ENCODE peak calls at places on chromosomes 16 and 17, in five cellular contexts. One of them, this sample, is unnamed.

GRCh38 chr16:78675312-78675711 is 575.9 kb downstream of the WWOX start:
- DNase-seq in tibial artery: no peak
- DNase-seq in endothelial cell: no peak
- DNase-seq in A549: no peak
- DNase-seq in AG04449: no peak
- DNase-seq in this sample: no peak

GRCh38 chr17:52495646-52496045 is 337.1 kb upstream of the CA10 start:
- DNase-seq in AG04449: no peak
- DNase-seq in endothelial cell: no peak
- DNase-seq in A549: no peak
- DNase-seq in tibial artery: no peak
- DNase-seq in this sample: no peak

GRCh38 chr17:4206945-4207344 is 56.8 kb downstream of the ANKFY1 start:
- DNase-seq in AG04449: no peak
- DNase-seq in A549: no peak
- DNase-seq in tibial artery: no peak
- DNase-seq in endothelial cell: no peak
- DNase-seq in this sample: no peak

GRCh38 chr17:72697602-72698146 is 394.8 kb downstream of the SLC39A11 start:
- DNase-seq in endothelial cell: no peak
- DNase-seq in AG04449: no peak
- DNase-seq in A549: no peak
- DNase-seq in tibial artery: no peak
- DNase-seq in this sample: no peak

GRCh38 chr17:69669441-69670178 is 255.1 kb downstream of the MAP2K6 start:
- DNase-seq in AG04449: no peak
- DNase-seq in endothelial cell: no peak
- DNase-seq in tibial artery: no peak
- DNase-seq in A549: no peak
- DNase-seq in this sample: no peak

GRCh38 chr17:49090885-49091594 is 41.5 kb upstream of the B4GALNT2 start:
- DNase-seq in endothelial cell: no peak
- DNase-seq in A549: no peak
- DNase-seq in tibial artery: no peak
- DNase-seq in AG04449: no peak
- DNase-seq in this sample: no peak

GRCh38 chr17:46851029-46851741 is at the start of gene WNT9B:
- DNase-seq in tibial artery: no peak
- DNase-seq in AG04449: no peak
- DNase-seq in A549: peak; percentile 54
- DNase-seq in endothelial cell: peak; percentile 32
- DNase-seq in this sample: no peak

GRCh38 chr16:4386452-4386813 is 14.8 kb downstream of the VASN start:
- DNase-seq in tibial artery: peak; percentile 90
- DNase-seq in AG04449: no peak
- DNase-seq in endothelial cell: no peak
- DNase-seq in A549: no peak
- DNase-seq in this sample: no peak

GRCh38 chr17:75249564-75249963 is 11.8 kb downstream of the GGA3 start:
- DNase-seq in AG04449: no peak
- DNase-seq in tibial artery: no peak
- DNase-seq in A549: no peak
- DNase-seq in endothelial cell: no peak
- DNase-seq in this sample: no peak

GRCh38 chr17:29589524-29590260 is at the start of gene GIT1:
- DNase-seq in AG04449: no peak
- DNase-seq in endothelial cell: peak; percentile 86
- DNase-seq in A549: peak; percentile 92
- DNase-seq in tibial artery: peak; percentile 92
- DNase-seq in this sample: no peak

GRCh38 chr17:63344383-63344782 is 101.7 kb downstream of the CYB561 start:
- DNase-seq in tibial artery: no peak
- DNase-seq in endothelial cell: no peak
- DNase-seq in AG04449: no peak
- DNase-seq in A549: no peak
- DNase-seq in this sample: no peak

GRCh38 chr16:1171854-1172428 is 19.0 kb downstream of the CACNA1H start:
- DNase-seq in A549: no peak
- DNase-seq in AG04449: no peak
- DNase-seq in endothelial cell: no peak
- DNase-seq in tibial artery: no peak
- DNase-seq in this sample: no peak

GRCh38 chr16:11639925-11640899 is 28.0 kb upstream of the SNN start:
- DNase-seq in AG04449: peak; percentile 97
- DNase-seq in endothelial cell: no peak
- DNase-seq in tibial artery: peak; percentile 96
- DNase-seq in A549: peak; percentile 94
- DNase-seq in this sample: peak; percentile 57

GRCh38 chr16:29312835-29313558 is 93.5 kb downstream of the NPIPB11 start:
- DNase-seq in AG04449: no peak
- DNase-seq in A549: no peak
- DNase-seq in tibial artery: peak; percentile 56
- DNase-seq in endothelial cell: no peak
- DNase-seq in this sample: no peak

GRCh38 chr16:15518412-15519351 is 84.3 kb downstream of the BMERB1 start:
- DNase-seq in A549: peak; percentile 82
- DNase-seq in AG04449: no peak
- DNase-seq in tibial artery: peak; percentile 68
- DNase-seq in endothelial cell: no peak
- DNase-seq in this sample: no peak

GRCh38 chr17:74529243-74529642 is 2.0 kb downstream of the CD300LB start:
- DNase-seq in endothelial cell: peak; percentile 1
- DNase-seq in tibial artery: peak; percentile 19
- DNase-seq in A549: no peak
- DNase-seq in AG04449: no peak
- DNase-seq in this sample: no peak

GRCh38 chr16:83717814-83718213 is 90.0 kb upstream of the HSBP1 start:
- DNase-seq in A549: no peak
- DNase-seq in endothelial cell: no peak
- DNase-seq in AG04449: no peak
- DNase-seq in tibial artery: no peak
- DNase-seq in this sample: no peak

GRCh38 chr16:81444448-81445121 is at the start of gene CMIP:
- DNase-seq in tibial artery: peak; percentile 89
- DNase-seq in AG04449: no peak
- DNase-seq in endothelial cell: peak; percentile 91
- DNase-seq in A549: peak; percentile 84
- DNase-seq in this sample: peak; percentile 53

GRCh38 chr17:2064980-2065785 is 10.3 kb downstream of the HIC1 start:
- DNase-seq in endothelial cell: peak; percentile 60
- DNase-seq in AG04449: no peak
- DNase-seq in A549: no peak
- DNase-seq in tibial artery: no peak
- DNase-seq in this sample: no peak
- TF ChIP-seq CTCF in endothelial cell: peak; percentile 40
- TF ChIP-seq CTCF in AG04449: peak; percentile 63
- TF ChIP-seq CTCF in A549: peak; percentile 43
- TF ChIP-seq CTCF in tibial artery: no peak
- TF ChIP-seq CTCF in this sample: no peak

GRCh38 chr17:8979715-8980114 is 14.2 kb upstream of the PIK3R5 start:
- DNase-seq in A549: no peak
- DNase-seq in AG04449: no peak
- DNase-seq in endothelial cell: no peak
- DNase-seq in tibial artery: no peak
- DNase-seq in this sample: no peak

GRCh38 chr17:8976638-8977037 is 11.1 kb upstream of the PIK3R5 start:
- DNase-seq in tibial artery: no peak
- DNase-seq in AG04449: no peak
- DNase-seq in endothelial cell: no peak
- DNase-seq in A549: no peak
- DNase-seq in this sample: no peak

DNA sequence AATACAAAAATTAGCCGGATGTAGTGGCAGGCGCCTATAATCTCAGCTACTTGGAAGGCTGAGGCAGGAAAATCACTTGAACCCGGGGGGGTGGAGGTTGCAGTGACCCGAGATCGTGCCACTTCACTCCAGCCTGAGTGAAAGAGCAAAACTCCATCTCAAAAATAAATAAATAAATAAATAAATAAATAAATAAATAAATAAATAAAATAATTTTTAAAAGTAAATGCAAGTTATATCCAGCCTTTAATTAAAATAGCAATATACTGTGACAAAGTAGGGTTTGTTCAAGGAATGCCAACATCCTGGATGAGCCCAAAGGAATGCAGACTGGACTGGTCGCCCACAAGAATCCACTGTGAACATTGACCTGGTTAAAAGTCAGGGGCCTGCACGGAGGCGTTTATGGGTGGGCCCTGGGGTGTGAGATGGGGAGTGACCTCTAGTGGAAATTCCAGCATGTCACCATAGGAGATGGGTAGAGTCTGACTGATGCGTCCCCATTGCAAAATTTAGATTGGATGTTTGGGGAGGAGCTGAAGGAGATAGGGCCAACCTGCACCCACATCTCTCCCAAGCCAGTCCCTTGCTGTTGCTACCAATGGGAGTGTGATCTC is 9.7 kb upstream of the PIK3R5 start:
- DNase-seq in A549: no peak
- DNase-seq in endothelial cell: no peak
- DNase-seq in tibial artery: no peak
- DNase-seq in AG04449: no peak
- DNase-seq in this sample: no peak
- TF ChIP-seq CTCF in A549: no peak
- TF ChIP-seq CTCF in endothelial cell: no peak
- TF ChIP-seq CTCF in tibial artery: no peak
- TF ChIP-seq CTCF in AG04449: no peak
- TF ChIP-seq CTCF in this sample: no peak

GRCh38 chr16:67872631-67873434 is at the start of gene EDC4:
- DNase-seq in tibial artery: peak; percentile 93
- DNase-seq in AG04449: peak; percentile 10
- DNase-seq in endothelial cell: peak; percentile 68
- DNase-seq in A549: peak; percentile 89
- DNase-seq in this sample: peak; percentile 61
- TF ChIP-seq CTCF in tibial artery: no peak
- TF ChIP-seq CTCF in AG04449: no peak
- TF ChIP-seq CTCF in endothelial cell: no peak
- TF ChIP-seq CTCF in A549: no peak
- TF ChIP-seq CTCF in this sample: no peak

GRCh38 chr16:88613293-88613692 is 25.1 kb upstream of the IL17C start:
- DNase-seq in endothelial cell: no peak
- DNase-seq in tibial artery: no peak
- DNase-seq in AG04449: no peak
- DNase-seq in A549: no peak
- DNase-seq in this sample: no peak
- TF ChIP-seq CTCF in endothelial cell: no peak
- TF ChIP-seq CTCF in tibial artery: no peak
- TF ChIP-seq CTCF in AG04449: no peak
- TF ChIP-seq CTCF in A549: no peak
- TF ChIP-seq CTCF in this sample: no peak

GRCh38 chr16:21302898-21303528 is 24.9 kb upstream of the CRYM start:
- DNase-seq in tibial artery: no peak
- DNase-seq in endothelial cell: no peak
- DNase-seq in AG04449: peak; percentile 51
- DNase-seq in A549: peak; percentile 35
- DNase-seq in this sample: no peak
- TF ChIP-seq CTCF in tibial artery: no peak
- TF ChIP-seq CTCF in endothelial cell: no peak
- TF ChIP-seq CTCF in AG04449: no peak
- TF ChIP-seq CTCF in A549: no peak
- TF ChIP-seq CTCF in this sample: no peak

GRCh38 chr16:80341242-80341641 is 199.6 kb upstream of the DYNLRB2 start:
- DNase-seq in A549: no peak
- DNase-seq in endothelial cell: no peak
- DNase-seq in AG04449: no peak
- DNase-seq in tibial artery: no peak
- DNase-seq in this sample: no peak
- TF ChIP-seq CTCF in A549: no peak
- TF ChIP-seq CTCF in endothelial cell: no peak
- TF ChIP-seq CTCF in AG04449: no peak
- TF ChIP-seq CTCF in tibial artery: no peak
- TF ChIP-seq CTCF in this sample: no peak

GRCh38 chr17:36004604-36005003 is 3.3 kb upstream of the CCL15 start:
- DNase-seq in endothelial cell: no peak
- DNase-seq in A549: no peak
- DNase-seq in tibial artery: no peak
- DNase-seq in AG04449: no peak
- DNase-seq in this sample: no peak

GRCh38 chr17:36001862-36002603 is 680 bp upstream of the CCL15 start:
- DNase-seq in endothelial cell: no peak
- DNase-seq in AG04449: no peak
- DNase-seq in A549: no peak
- DNase-seq in tibial artery: no peak
- DNase-seq in this sample: no peak

GRCh38 chr17:36000730-36001108 is 634 bp downstream of the CCL15 start:
- DNase-seq in tibial artery: no peak
- DNase-seq in endothelial cell: no peak
- DNase-seq in A549: no peak
- DNase-seq in AG04449: no peak
- DNase-seq in this sample: no peak

GRCh38 chr17:36001109-36001735 is at the start of gene CCL15:
- DNase-seq in tibial artery: no peak
- DNase-seq in AG04449: no peak
- DNase-seq in A549: no peak
- DNase-seq in endothelial cell: no peak
- DNase-seq in this sample: no peak

DNA sequence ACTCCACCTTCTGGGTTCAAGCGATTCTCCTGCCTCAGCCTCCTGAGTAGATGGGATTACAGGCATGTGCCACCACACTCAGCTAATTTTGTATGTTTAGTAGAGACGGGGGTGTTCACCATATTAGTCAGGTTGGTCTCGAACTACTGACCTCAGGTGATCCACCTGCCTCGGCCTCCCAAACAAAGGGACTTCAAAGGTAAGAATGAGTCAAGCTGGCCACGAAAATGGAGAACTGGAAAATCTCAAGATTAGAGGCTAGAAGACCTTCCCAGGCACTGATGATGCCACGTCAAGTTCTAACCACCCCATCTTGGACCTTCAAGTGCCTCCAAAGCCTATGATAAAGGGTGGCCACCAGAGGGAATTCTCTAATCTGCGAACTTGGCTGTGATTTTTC is 1.3 kb upstream of the CCL15 start:
- DNase-seq in endothelial cell: no peak
- DNase-seq in A549: no peak
- DNase-seq in tibial artery: no peak
- DNase-seq in AG04449: no peak
- DNase-seq in this sample: no peak
- TF ChIP-seq CTCF in endothelial cell: no peak
- TF ChIP-seq CTCF in A549: no peak
- TF ChIP-seq CTCF in tibial artery: no peak
- TF ChIP-seq CTCF in AG04449: no peak
- TF ChIP-seq CTCF in this sample: no peak

DNA sequence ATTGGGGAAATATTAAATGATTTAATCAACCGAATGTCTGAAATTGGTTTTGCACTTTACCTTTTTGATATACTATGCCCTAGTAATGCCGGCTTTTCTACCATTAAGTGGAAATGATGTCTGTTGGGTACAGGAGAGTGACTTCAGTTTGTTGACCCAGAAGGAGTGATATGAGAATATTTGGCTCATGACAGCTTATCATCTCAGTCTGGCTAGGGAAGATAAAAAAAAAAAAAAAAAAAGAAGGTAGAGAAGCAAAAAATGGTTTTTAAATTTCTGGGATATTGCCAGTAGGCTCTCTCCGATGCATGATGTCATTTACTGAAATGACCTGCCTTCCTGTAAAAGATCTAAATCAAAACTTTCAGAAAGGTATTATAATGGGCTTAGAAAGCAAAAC is 69.0 kb downstream of the CNTNAP4 start:
- DNase-seq in tibial artery: no peak
- DNase-seq in endothelial cell: no peak
- DNase-seq in A549: no peak
- DNase-seq in AG04449: no peak
- DNase-seq in this sample: no peak
- TF ChIP-seq CTCF in tibial artery: no peak
- TF ChIP-seq CTCF in endothelial cell: no peak
- TF ChIP-seq CTCF in A549: no peak
- TF ChIP-seq CTCF in AG04449: no peak
- TF ChIP-seq CTCF in this sample: no peak

This sample was measured in omental fat pad.